ENCODE peak calls at places on chromosomes 7 and 10, in six cellular contexts. D, V, E, H, C and U are unnamed samples.

GRCh38 chr7:43869898-43870240 is 552 bp upstream of the MRPS24 start:
- DNase-seq in D (no peak), V (peak), E (no peak), H (no peak), C (no peak), U (no peak)

GRCh38 chr10:12945709-12946359 is 55.7 kb downstream of the CCDC3 start:
- DNase-seq in D (no peak), V (no peak), E (peak), H (no peak), C (no peak), U (no peak)

GRCh38 chr7:95772771-95773581 is 622 bp downstream of the DYNC1I1 start:
- DNase-seq in D (peak), V (no peak), E (peak), H (peak), C (no peak), U (no peak)

GRCh38 chr10:119115921-119116320 is 12.0 kb downstream of the DENND10 start:
- DNase-seq in D (no peak), V (no peak), E (no peak), H (no peak), C (no peak), U (no peak)

GRCh38 chr7:133481676-133482075 is 228.8 kb downstream of the EXOC4 start:
- DNase-seq in D (no peak), V (no peak), E (no peak), H (no peak), C (no peak), U (no peak)

GRCh38 chr7:98616381-98617050 is 569 bp upstream of the NPTX2 start:
- DNase-seq in D (peak), V (no peak), E (no peak), H (peak), C (no peak), U (no peak)

GRCh38 chr7:112721395-112721794 is 68.8 kb downstream of the TMEM168 start:
- DNase-seq in D (no peak), V (no peak), E (no peak), H (no peak), C (no peak), U (no peak)

GRCh38 chr10:114403545-114404161 is 649 bp downstream of the AFAP1L2 start:
- DNase-seq in D (peak), V (no peak), E (no peak), H (peak), C (no peak), U (no peak)

GRCh38 chr10:43174969-43175368 is 36.7 kb downstream of the CSGALNACT2 start:
- DNase-seq in D (no peak), V (no peak), E (no peak), H (no peak), C (no peak), U (no peak)

GRCh38 chr7:1719913-1720312 is 49.8 kb downstream of the ELFN1 start:
- DNase-seq in D (no peak), V (no peak), E (no peak), H (no peak), C (no peak), U (no peak)

GRCh38 chr10:78432582-78432981 is 398.9 kb downstream of the RPS24 start:
- DNase-seq in D (peak), V (no peak), E (no peak), H (no peak), C (no peak), U (no peak)

GRCh38 chr10:123442901-123443300 is 223.3 kb upstream of the GPR26 start:
- DNase-seq in D (no peak), V (no peak), E (no peak), H (no peak), C (no peak), U (no peak)

GRCh38 chr10:101453791-101454718 is 100.1 kb downstream of the BTRC start:
- DNase-seq in D (no peak), V (no peak), E (peak), H (no peak), C (no peak), U (no peak)

GRCh38 chr10:62011558-62011957 is 110.1 kb downstream of the ARID5B start:
- DNase-seq in D (no peak), V (no peak), E (no peak), H (no peak), C (no peak), U (no peak)

GRCh38 chr7:80053098-80053497 is 81.5 kb upstream of the GNAI1 start:
- DNase-seq in D (no peak), V (no peak), E (no peak), H (no peak), C (no peak), U (no peak)

GRCh38 chr10:15168296-15168780 is at the start of gene NMT2:
- DNase-seq in D (peak), V (no peak), E (peak), H (peak), C (no peak), U (peak)

GRCh38 chr10:86613905-86614304 is 40.4 kb upstream of the OPN4 start:
- DNase-seq in D (no peak), V (no peak), E (no peak), H (no peak), C (no peak), U (no peak)

GRCh38 chr7:27895553-27895952 is 155.6 kb downstream of the TAX1BP1 start:
- DNase-seq in D (no peak), V (no peak), E (peak), H (no peak), C (no peak), U (no peak)

GRCh38 chr10:80392250-80392649 is 16.1 kb upstream of the PRXL2A start:
- DNase-seq in D (no peak), V (no peak), E (no peak), H (no peak), C (no peak), U (no peak)

GRCh38 chr7:129884495-129884894 is 68.3 kb downstream of the UBE2H start:
- DNase-seq in D (no peak), V (no peak), E (peak), H (no peak), C (no peak), U (no peak)

GRCh38 chr7:105047932-105048331 is 33.9 kb downstream of the KMT2E start:
- DNase-seq in D (no peak), V (no peak), E (no peak), H (no peak), C (no peak), U (no peak)

GRCh38 chr7:1210321-1210978 is 22.2 kb upstream of the UNCX start:
- DNase-seq in D (no peak), V (no peak), E (no peak), H (no peak), C (no peak), U (no peak)

GRCh38 chr7:90401989-90402388 is 1.3 kb upstream of the CLDN12 start:
- DNase-seq in D (no peak), V (no peak), E (no peak), H (no peak), C (no peak), U (no peak)

GRCh38 chr10:104666106-104666505 is 25.0 kb downstream of the SORCS3 start:
- DNase-seq in D (no peak), V (no peak), E (no peak), H (no peak), C (no peak), U (no peak)

GRCh38 chr7:142523821-142524460 is 225.3 kb upstream of the PRSS1 start:
- DNase-seq in D (no peak), V (no peak), E (no peak), H (no peak), C (no peak), U (no peak)

GRCh38 chr10:12502526-12503274 is 153.4 kb downstream of the CAMK1D start:
- DNase-seq in D (peak), V (no peak), E (no peak), H (no peak), C (no peak), U (no peak)

GRCh38 chr10:100562806-100563293 is 27.1 kb downstream of the HIF1AN start:
- DNase-seq in D (peak), V (no peak), E (peak), H (peak), C (no peak), U (no peak)

GRCh38 chr10:97611473-97611872 is 21.8 kb downstream of the MORN4 start:
- DNase-seq in D (peak), V (no peak), E (no peak), H (no peak), C (no peak), U (no peak)

GRCh38 chr10:11813855-11814557 is 9.2 kb upstream of the PROSER2 start:
- DNase-seq in D (no peak), V (no peak), E (peak), H (no peak), C (no peak), U (no peak)

GRCh38 chr7:129351320-129351719 is 82.9 kb upstream of the STRIP2 start:
- DNase-seq in D (no peak), V (no peak), E (no peak), H (no peak), C (no peak), U (no peak)

GRCh38 chr7:50471970-50472369 is 21.8 kb upstream of the FIGNL1 start:
- DNase-seq in D (no peak), V (no peak), E (no peak), H (no peak), C (no peak), U (no peak)

GRCh38 chr7:14115706-14116105 is 126.2 kb upstream of the ETV1 start:
- DNase-seq in D (no peak), V (no peak), E (no peak), H (no peak), C (no peak), U (no peak)

GRCh38 chr7:91288208-91288824 is 24.1 kb downstream of the FZD1 start:
- DNase-seq in D (peak), V (no peak), E (peak), H (peak), C (no peak), U (no peak)

GRCh38 chr10:1873916-1874315 is 136.6 kb upstream of the ADARB2 start:
- DNase-seq in D (no peak), V (no peak), E (no peak), H (no peak), C (no peak), U (no peak)

GRCh38 chr10:12905067-12905466 is 96.4 kb downstream of the CCDC3 start:
- DNase-seq in D (no peak), V (no peak), E (no peak), H (no peak), C (no peak), U (no peak)

GRCh38 chr7:107689553-107689952 is 28.9 kb downstream of the SLC26A4 start:
- DNase-seq in D (no peak), V (no peak), E (no peak), H (no peak), C (no peak), U (no peak)

GRCh38 chr7:77536413-77537135 is 521 bp upstream of the PTPN12 start:
- DNase-seq in D (peak), V (peak), E (peak), H (peak), C (peak), U (peak)

GRCh38 chr10:79445708-79446450 is 455 bp upstream of the ZCCHC24 start:
- DNase-seq in D (peak), V (peak), E (peak), H (peak), C (peak), U (peak)

GRCh38 chr7:98240961-98241673 is 10.9 kb downstream of the TECPR1 start:
- DNase-seq in D (peak), V (no peak), E (peak), H (peak), C (no peak), U (no peak)